ENCODE peak calls at places on chromosomes 2 and 18, in four cellular contexts. I is stimulated activated naive B cell treated with anti-CD40 and anti-IgM and Interleukin-4, amounts not matched to agents 10 μg/mL and 1 μg/mL and 100 μg/mL, for 72 hours; G is right atrium auricular region; E is iris pigment epithelial cell. R is an unnamed sample.

GRCh38 chr18:61926532-61926931 is 33.7 kb upstream of the RNF152 start:
- DNase-seq in G (no peak), I (no peak), E (no peak), R (no peak)

GRCh38 chr2:166314022-166314759 is 61.6 kb downstream of the SCN9A start:
- DNase-seq in G (no peak), E (peak), I (no peak), R (no peak)

GRCh38 chr18:8661754-8662573 is 43.4 kb upstream of the MTCL1 start:
- DNase-seq in I (no peak), E (peak), G (no peak), R (no peak)

GRCh38 chr2:58268685-58269084 is 27.6 kb upstream of the FANCL start:
- DNase-seq in I (no peak), G (no peak), E (no peak), R (no peak)

GRCh38 chr2:69272803-69273471 is 114.1 kb downstream of the GFPT1 start:
- DNase-seq in E (peak), I (no peak), G (no peak), R (peak)

GRCh38 chr2:47034973-47035609 is 119.5 kb upstream of the MCFD2 start:
- DNase-seq in E (peak), I (peak), G (peak), R (peak)

GRCh38 chr2:237208373-237209045 is 122.8 kb downstream of the COPS8 start:
- DNase-seq in E (peak), I (no peak), G (peak), R (no peak)

GRCh38 chr18:58010265-58010664 is 33.8 kb upstream of the NEDD4L start:
- DNase-seq in G (no peak), I (no peak), E (no peak), R (no peak)

GRCh38 chr2:14909795-14910194 is 277.3 kb downstream of the LRATD1 start:
- DNase-seq in G (no peak), E (no peak), I (no peak), R (no peak)

GRCh38 chr2:173571021-173571821 is 216.5 kb downstream of the CDCA7 start:
- DNase-seq in I (no peak), E (peak), G (no peak), R (no peak)

GRCh38 chr18:68439672-68440071 is 275.2 kb downstream of the TMX3 start:
- DNase-seq in I (no peak), G (no peak), E (no peak), R (no peak)

GRCh38 chr2:73069041-73069854 is 2.3 kb downstream of the SFXN5 start:
- DNase-seq in G (no peak), I (no peak), E (peak), R (no peak)

GRCh38 chr2:43026451-43027102 is 199.8 kb downstream of the ZFP36L2 start:
- DNase-seq in E (no peak), G (no peak), I (no peak), R (no peak)

GRCh38 chr2:85326946-85327756 is 638 bp downstream of the TGOLN2 start:
- DNase-seq in I (peak), G (no peak), E (peak), R (no peak)

GRCh38 chr2:100660851-100661584 is 98.2 kb downstream of the PDCL3 start:
- DNase-seq in I (no peak), E (no peak), G (no peak), R (no peak)

GRCh38 chr2:20148841-20149702 is 75.9 kb downstream of the SDC1 start:
- DNase-seq in G (no peak), E (peak), I (no peak), R (no peak)

GRCh38 chr2:103667335-103667884 is 905.6 kb downstream of the TMEM182 start:
- DNase-seq in E (peak), I (no peak), G (no peak), R (no peak)

GRCh38 chr2:74849228-74849892 is 15.4 kb downstream of the HK2 start:
- DNase-seq in I (peak), G (no peak), E (peak), R (peak)

GRCh38 chr18:902179-902718 is 2.4 kb upstream of the ADCYAP1 start:
- DNase-seq in E (no peak), G (no peak), I (no peak), R (no peak)

GRCh38 chr18:23172981-23173380 is 37.7 kb downstream of the CABLES1 start:
- DNase-seq in G (no peak), E (no peak), I (no peak), R (no peak)

GRCh38 chr2:20050712-20051517 is 513 bp downstream of the LAPTM4A start:
- DNase-seq in E (peak), G (peak), I (peak), R (peak)

GRCh38 chr2:132439703-132440398 is 23.2 kb downstream of the GPR39 start:
- DNase-seq in G (no peak), E (peak), I (no peak), R (no peak)

GRCh38 chr2:14535156-14535555 is 97.4 kb upstream of the LRATD1 start:
- DNase-seq in I (no peak), G (no peak), E (peak), R (no peak)

GRCh38 chr2:172288603-172289002 is 138.8 kb upstream of the ITGA6 start:
- DNase-seq in G (no peak), E (no peak), I (no peak), R (no peak)

GRCh38 chr2:121776885-121777698 is 21.6 kb downstream of the TSN start:
- DNase-seq in I (no peak), G (no peak), E (no peak), R (no peak)

GRCh38 chr18:79857082-79857661 is 59.4 kb downstream of the KCNG2 start:
- DNase-seq in E (peak), G (peak), I (no peak), R (no peak)

GRCh38 chr2:63192169-63192888 is 141.7 kb downstream of the OTX1 start:
- DNase-seq in G (no peak), I (no peak), E (no peak), R (no peak)

GRCh38 chr2:68368657-68369339 is 3.7 kb downstream of the PLEK start:
- DNase-seq in G (no peak), I (no peak), E (peak), R (peak)

GRCh38 chr2:41716497-41716896 is 331.3 kb upstream of the PKDCC start:
- DNase-seq in G (no peak), I (no peak), E (no peak), R (no peak)

GRCh38 chr2:15388406-15389325 is 172.5 kb downstream of the NBAS start:
- DNase-seq in I (no peak), E (no peak), G (no peak), R (no peak)

GRCh38 chr18:31487251-31488015 is 10.5 kb upstream of the DSG2 start:
- DNase-seq in I (no peak), G (no peak), E (peak), R (no peak)

GRCh38 chr2:63500398-63500797 is 87.9 kb downstream of the WDPCP start:
- DNase-seq in I (no peak), E (no peak), G (no peak), R (no peak)

GRCh38 chr2:1460851-1461418 is 47.7 kb downstream of the TPO start:
- DNase-seq in E (no peak), G (no peak), I (no peak), R (no peak)

GRCh38 chr2:144607899-144608477 is 88.1 kb upstream of the ZEB2 start:
- DNase-seq in G (no peak), I (peak), E (peak), R (peak)

GRCh38 chr2:8265827-8266226 is 416.0 kb upstream of the ID2 start:
- DNase-seq in I (no peak), G (no peak), E (no peak), R (no peak)